ENCODE peak calls at places on chromosomes 16 and 17, in four cellular contexts. One of them, this sample, is unnamed.

GRCh38 chr17:61556224-61557188 is 34.5 kb downstream of the NACA2 start:
- DNase-seq in foreskin melanocyte: no peak
- DNase-seq in D721Med: no peak
- DNase-seq in HFF-Myc: no peak
- DNase-seq in this sample: no peak

GRCh38 chr16:65600046-65600445 is 478.2 kb upstream of the CDH11 start:
- DNase-seq in foreskin melanocyte: no peak
- DNase-seq in D721Med: no peak
- DNase-seq in HFF-Myc: no peak
- DNase-seq in this sample: no peak

GRCh38 chr16:88356727-88357199 is 26.0 kb upstream of the ZNF469 start:
- DNase-seq in foreskin melanocyte: no peak
- DNase-seq in D721Med: no peak
- DNase-seq in HFF-Myc: no peak
- DNase-seq in this sample: no peak

GRCh38 chr17:75635610-75636202 is 2.5 kb downstream of the SMIM5 start:
- DNase-seq in foreskin melanocyte: no peak
- DNase-seq in D721Med: no peak
- DNase-seq in HFF-Myc: no peak
- DNase-seq in this sample: no peak

GRCh38 chr17:69060835-69061234 is at the start of gene ABCA9:
- DNase-seq in foreskin melanocyte: peak
- DNase-seq in D721Med: no peak
- DNase-seq in HFF-Myc: no peak
- DNase-seq in this sample: no peak

GRCh38 chr17:45132569-45133463 is 501 bp upstream of the PLCD3 start:
- DNase-seq in foreskin melanocyte: peak
- DNase-seq in D721Med: peak
- DNase-seq in HFF-Myc: no peak
- DNase-seq in this sample: no peak

GRCh38 chr17:1422907-1423306 is 22.9 kb upstream of the YWHAE start:
- DNase-seq in foreskin melanocyte: peak
- DNase-seq in D721Med: no peak
- DNase-seq in HFF-Myc: peak
- DNase-seq in this sample: peak

GRCh38 chr17:488993-489757 is 136.6 kb upstream of the RPH3AL start:
- DNase-seq in foreskin melanocyte: no peak
- DNase-seq in D721Med: no peak
- DNase-seq in HFF-Myc: no peak
- DNase-seq in this sample: no peak

GRCh38 chr16:85166699-85167588 is 54.7 kb upstream of the CIBAR2 start:
- DNase-seq in foreskin melanocyte: no peak
- DNase-seq in D721Med: no peak
- DNase-seq in HFF-Myc: no peak
- DNase-seq in this sample: no peak

GRCh38 chr17:37067555-37068111 is 118.9 kb downstream of the AATF start:
- DNase-seq in foreskin melanocyte: no peak
- DNase-seq in D721Med: no peak
- DNase-seq in HFF-Myc: peak
- DNase-seq in this sample: peak

GRCh38 chr16:28155293-28155692 is 56.5 kb downstream of the XPO6 start:
- DNase-seq in foreskin melanocyte: no peak
- DNase-seq in D721Med: no peak
- DNase-seq in HFF-Myc: no peak
- DNase-seq in this sample: no peak

GRCh38 chr17:75799402-75799801 is 14.8 kb downstream of the UNK start:
- DNase-seq in foreskin melanocyte: no peak
- DNase-seq in D721Med: no peak
- DNase-seq in HFF-Myc: no peak
- DNase-seq in this sample: no peak

GRCh38 chr17:74959826-74960738 is 12.5 kb downstream of the HID1 start:
- DNase-seq in foreskin melanocyte: no peak
- DNase-seq in D721Med: no peak
- DNase-seq in HFF-Myc: no peak
- DNase-seq in this sample: no peak

GRCh38 chr17:42312285-42313130 is 24.2 kb downstream of the STAT5A start:
- DNase-seq in foreskin melanocyte: peak
- DNase-seq in D721Med: peak
- DNase-seq in HFF-Myc: peak
- DNase-seq in this sample: no peak

GRCh38 chr17:75289122-75289831 is at the start of gene SLC25A19:
- DNase-seq in foreskin melanocyte: peak
- DNase-seq in D721Med: peak
- DNase-seq in HFF-Myc: peak
- DNase-seq in this sample: peak

GRCh38 chr16:84449156-84450140 is 55.0 kb downstream of the MEAK7 start:
- DNase-seq in foreskin melanocyte: no peak
- DNase-seq in D721Med: no peak
- DNase-seq in HFF-Myc: no peak
- DNase-seq in this sample: no peak

GRCh38 chr17:80837711-80838110 is 153.9 kb upstream of the CHMP6 start:
- DNase-seq in foreskin melanocyte: no peak
- DNase-seq in D721Med: no peak
- DNase-seq in HFF-Myc: no peak
- DNase-seq in this sample: no peak

GRCh38 chr16:13391337-13391736 is 489.9 kb downstream of the SHISA9 start:
- DNase-seq in foreskin melanocyte: no peak
- DNase-seq in D721Med: no peak
- DNase-seq in HFF-Myc: no peak
- DNase-seq in this sample: no peak

GRCh38 chr17:82160081-82160480 is 52.6 kb downstream of the CCDC57 start:
- DNase-seq in foreskin melanocyte: no peak
- DNase-seq in D721Med: no peak
- DNase-seq in HFF-Myc: no peak
- DNase-seq in this sample: peak

GRCh38 chr16:4611337-4612023 is 3.2 kb downstream of the UBALD1 start:
- DNase-seq in foreskin melanocyte: no peak
- DNase-seq in D721Med: no peak
- DNase-seq in HFF-Myc: no peak
- DNase-seq in this sample: no peak

GRCh38 chr16:16019488-16019887 is 70.1 kb downstream of the ABCC1 start:
- DNase-seq in foreskin melanocyte: no peak
- DNase-seq in D721Med: no peak
- DNase-seq in HFF-Myc: no peak
- DNase-seq in this sample: no peak

GRCh38 chr16:30721606-30722005 is 22.6 kb downstream of the SRCAP start:
- DNase-seq in foreskin melanocyte: no peak
- DNase-seq in D721Med: peak
- DNase-seq in HFF-Myc: no peak
- DNase-seq in this sample: no peak

GRCh38 chr16:4260360-4260759 is 12.5 kb downstream of the TFAP4 start:
- DNase-seq in foreskin melanocyte: no peak
- DNase-seq in D721Med: no peak
- DNase-seq in HFF-Myc: no peak
- DNase-seq in this sample: no peak

GRCh38 chr16:30626230-30626629 is 16.0 kb upstream of the ZNF689 start:
- DNase-seq in foreskin melanocyte: no peak
- DNase-seq in D721Med: no peak
- DNase-seq in HFF-Myc: no peak
- DNase-seq in this sample: no peak

GRCh38 chr17:39217734-39218369 is 7.9 kb downstream of the STAC2 start:
- DNase-seq in foreskin melanocyte: no peak
- DNase-seq in D721Med: no peak
- DNase-seq in HFF-Myc: no peak
- DNase-seq in this sample: no peak

GRCh38 chr17:32672701-32673100 is 185.9 kb downstream of the CDK5R1 start:
- DNase-seq in foreskin melanocyte: peak
- DNase-seq in D721Med: no peak
- DNase-seq in HFF-Myc: no peak
- DNase-seq in this sample: no peak

GRCh38 chr17:44518032-44518431 is 14.8 kb upstream of the GPATCH8 start:
- DNase-seq in foreskin melanocyte: peak
- DNase-seq in D721Med: no peak
- DNase-seq in HFF-Myc: no peak
- DNase-seq in this sample: no peak

GRCh38 chr16:66107661-66108060 is 258.8 kb upstream of the CDH5 start:
- DNase-seq in foreskin melanocyte: no peak
- DNase-seq in D721Med: no peak
- DNase-seq in HFF-Myc: no peak
- DNase-seq in this sample: peak

GRCh38 chr17:40121191-40121885 is 433 bp upstream of the MSL1 start:
- DNase-seq in foreskin melanocyte: peak
- DNase-seq in D721Med: no peak
- DNase-seq in HFF-Myc: no peak
- DNase-seq in this sample: no peak

GRCh38 chr16:23499801-23500200 is 10.5 kb downstream of the GGA2 start:
- DNase-seq in foreskin melanocyte: no peak
- DNase-seq in D721Med: no peak
- DNase-seq in HFF-Myc: no peak
- DNase-seq in this sample: no peak

GRCh38 chr17:74177018-74177450 is 26.4 kb upstream of the RPL38 start:
- DNase-seq in foreskin melanocyte: no peak
- DNase-seq in D721Med: no peak
- DNase-seq in HFF-Myc: no peak
- DNase-seq in this sample: no peak

GRCh38 chr17:16477255-16477654 is 14.7 kb downstream of the LRRC75A start:
- DNase-seq in foreskin melanocyte: peak
- DNase-seq in D721Med: no peak
- DNase-seq in HFF-Myc: peak
- DNase-seq in this sample: peak

GRCh38 chr16:81633147-81633619 is 145.9 kb upstream of the PLCG2 start:
- DNase-seq in foreskin melanocyte: no peak
- DNase-seq in D721Med: no peak
- DNase-seq in HFF-Myc: no peak
- DNase-seq in this sample: no peak

GRCh38 chr17:77208217-77208808 is 67.5 kb downstream of the SEC14L1 start:
- DNase-seq in foreskin melanocyte: peak
- DNase-seq in D721Med: no peak
- DNase-seq in HFF-Myc: peak
- DNase-seq in this sample: no peak

GRCh38 chr17:61815863-61816523 is 47.3 kb downstream of the BRIP1 start:
- DNase-seq in foreskin melanocyte: no peak
- DNase-seq in D721Med: no peak
- DNase-seq in HFF-Myc: no peak
- DNase-seq in this sample: no peak

GRCh38 chr16:2090481-2090797 is 42.7 kb downstream of the TSC2 start:
- DNase-seq in foreskin melanocyte: no peak
- DNase-seq in D721Med: no peak
- DNase-seq in HFF-Myc: no peak
- DNase-seq in this sample: no peak

GRCh38 chr16:69119536-69119935 is 12.9 kb downstream of the CHTF8 start:
- DNase-seq in foreskin melanocyte: no peak
- DNase-seq in D721Med: no peak
- DNase-seq in HFF-Myc: no peak
- DNase-seq in this sample: no peak

GRCh38 chr16:24721830-24722238 is 7.6 kb upstream of the TNRC6A start:
- DNase-seq in foreskin melanocyte: no peak
- DNase-seq in D721Med: no peak
- DNase-seq in HFF-Myc: no peak
- DNase-seq in this sample: no peak

GRCh38 chr17:14464741-14465140 is 163.9 kb downstream of the HS3ST3B1 start:
- DNase-seq in foreskin melanocyte: no peak
- DNase-seq in D721Med: no peak
- DNase-seq in HFF-Myc: peak
- DNase-seq in this sample: peak

GRCh38 chr16:67653131-67654068 is 6.7 kb downstream of the ACD start:
- DNase-seq in foreskin melanocyte: no peak
- DNase-seq in D721Med: no peak
- DNase-seq in HFF-Myc: no peak
- DNase-seq in this sample: no peak